ENCODE peak calls at places on chromosomes 3 and 15, in six cellular contexts. M, U, F, B, T and J are unnamed samples.

GRCh38 chr3:62882676-62883228 is 7.5 kb upstream of the CADPS start:
- DNase-seq in M (peak), U (peak), F (no peak), B (no peak), T (no peak), J (no peak)

GRCh38 chr3:131688370-131688769 is 185.6 kb upstream of the MRPL3 start:
- DNase-seq in M (no peak), U (peak), F (peak), B (no peak), T (no peak), J (peak)

GRCh38 chr15:69576035-69576526 is 123.5 kb downstream of the RPLP1 start:
- DNase-seq in M (peak), U (peak), F (peak), B (peak), T (peak), J (peak)

GRCh38 chr3:39147711-39148115 is 5.7 kb downstream of the CSRNP1 start:
- DNase-seq in M (peak), U (peak), F (no peak), B (peak), T (peak), J (peak)

GRCh38 chr15:39944711-39945110 is 10.8 kb downstream of the EIF2AK4 start:
- DNase-seq in M (peak), U (peak), F (no peak), B (no peak), T (no peak), J (no peak)

GRCh38 chr3:31077021-31077601 is 182.7 kb upstream of the GADL1 start:
- DNase-seq in M (peak), U (peak), F (peak), B (no peak), T (no peak), J (peak)

GRCh38 chr3:69535613-69536012 is 149.7 kb upstream of the FRMD4B start:
- DNase-seq in M (no peak), U (no peak), F (no peak), B (no peak), T (no peak), J (no peak)

GRCh38 chr3:69099576-69099975 is 14.8 kb downstream of the ARL6IP5 start:
- DNase-seq in M (no peak), U (no peak), F (no peak), B (no peak), T (no peak), J (no peak)

GRCh38 chr3:197426161-197426566 is 127.8 kb upstream of the DLG1 start:
- DNase-seq in M (no peak), U (no peak), F (no peak), B (no peak), T (no peak), J (peak)

DNA sequence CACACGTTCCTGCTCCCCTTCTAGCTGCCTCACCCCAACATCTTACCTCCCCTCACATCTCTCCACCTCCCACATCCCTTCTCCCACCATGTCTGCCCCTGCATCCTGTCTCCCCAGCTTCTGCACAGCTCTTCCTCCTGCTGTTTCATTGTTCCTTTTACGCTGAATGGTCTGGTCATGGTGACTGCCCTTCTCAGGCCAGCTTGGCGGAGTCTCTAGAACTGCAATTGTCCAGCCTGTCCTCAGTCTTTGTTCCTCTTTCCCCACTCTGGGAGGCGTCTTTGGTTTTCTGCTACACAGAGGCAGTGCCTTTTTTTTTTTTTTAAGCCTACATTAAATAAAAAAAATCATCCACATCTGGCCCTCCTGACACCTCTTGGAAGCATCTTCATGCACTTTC is 49.1 kb upstream of the SEC22A start:
- DNase-seq in M (no peak), U (no peak), F (no peak), B (no peak), T (no peak), J (no peak)
- TF ChIP-seq EZH2 in M (no peak), U (no peak), F (no peak), B (no peak), T (no peak), J (no peak)

DNA sequence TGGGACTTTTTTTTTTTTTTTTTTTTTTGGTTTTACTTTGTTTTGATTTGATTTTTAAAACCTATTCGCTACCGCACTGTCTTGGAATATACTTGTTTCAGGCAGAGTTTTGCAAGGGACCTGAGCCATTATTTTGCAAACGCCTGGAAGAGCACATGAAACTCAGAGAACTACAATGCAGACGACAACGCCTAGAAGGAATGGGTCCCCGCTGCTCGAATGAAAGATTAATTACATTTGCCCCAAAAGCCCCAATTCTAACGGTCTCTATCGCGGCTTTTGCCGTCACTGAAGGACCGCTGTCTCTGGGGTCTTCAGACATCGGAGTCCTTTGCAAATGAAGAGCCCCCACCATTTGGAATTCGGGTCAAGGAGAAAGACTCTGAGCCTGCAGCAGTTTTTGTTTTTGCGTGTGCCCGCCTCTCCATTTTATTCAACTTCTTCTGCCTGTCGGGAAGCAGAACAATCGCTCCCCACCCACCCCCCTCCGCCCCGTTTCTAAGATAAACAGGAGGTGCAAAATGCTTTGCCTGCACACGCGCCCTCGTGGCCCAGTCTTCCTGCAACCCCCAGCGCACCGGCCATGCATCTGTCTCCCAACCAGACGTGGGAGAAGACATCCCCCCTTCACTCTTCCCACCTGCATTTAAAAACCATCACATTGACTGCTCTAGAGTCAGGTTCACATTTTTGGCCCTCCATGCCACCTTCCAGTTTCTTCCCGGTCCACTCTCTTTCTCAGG is 13.5 kb downstream of the SOX2 start:
- DNase-seq in M (no peak), U (no peak), F (no peak), B (no peak), T (no peak), J (no peak)
- TF ChIP-seq EZH2 in M (peak), U (no peak), F (peak), B (no peak), T (peak), J (no peak)

DNA sequence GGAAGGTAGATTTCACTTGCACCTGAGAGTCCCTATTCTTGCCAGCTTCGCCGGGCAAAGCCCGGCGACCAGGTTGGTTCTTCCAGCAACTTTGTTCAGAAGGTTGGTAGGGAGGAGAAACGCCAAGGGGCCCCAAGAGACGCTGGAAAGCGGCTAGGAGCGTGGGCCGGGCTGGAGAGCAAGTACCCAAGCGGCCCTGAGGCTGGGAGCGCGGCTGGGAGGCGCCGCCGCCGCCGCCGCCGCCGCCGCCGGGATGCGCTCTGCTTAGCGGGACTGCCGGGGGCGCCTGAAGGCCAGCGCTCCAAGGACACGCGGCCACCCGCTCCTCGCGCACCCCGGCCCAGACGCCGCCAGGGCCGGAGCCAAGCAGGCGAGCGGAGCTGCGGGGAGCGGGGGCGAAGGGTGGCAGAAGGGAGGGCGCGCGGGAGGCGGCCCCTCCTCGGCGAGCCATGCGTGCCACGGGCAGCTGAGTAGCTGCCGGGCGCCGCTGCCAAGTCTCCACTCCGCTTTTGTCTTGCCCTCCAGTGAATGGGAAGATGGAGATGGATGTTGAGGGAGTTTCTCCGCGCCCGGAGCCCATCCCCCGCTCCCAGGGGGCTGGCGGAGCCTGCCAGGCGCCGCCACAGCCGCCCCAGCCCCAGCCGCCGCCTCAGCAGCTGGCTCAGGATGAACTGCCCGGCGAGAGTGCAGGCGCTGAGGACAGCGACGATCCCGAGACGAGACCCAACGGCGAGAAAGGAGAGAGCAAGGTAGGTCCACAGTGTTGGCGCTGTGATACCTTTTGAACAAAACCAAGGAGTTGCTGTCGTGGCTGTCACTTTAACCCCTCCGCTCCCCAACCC is 227.3 kb upstream of the AZI2 start:
- DNase-seq in M (no peak), U (peak), F (peak), B (no peak), T (peak), J (no peak)
- TF ChIP-seq EZH2 in M (no peak), U (no peak), F (no peak), B (no peak), T (no peak), J (peak)

GRCh38 chr3:158094917-158095301 is 11.3 kb downstream of the SHOX2 start:
- DNase-seq in M (no peak), U (no peak), F (no peak), B (no peak), T (no peak), J (no peak)
- TF ChIP-seq EZH2 in M (no peak), U (no peak), F (peak), B (no peak), T (peak), J (no peak)

DNA sequence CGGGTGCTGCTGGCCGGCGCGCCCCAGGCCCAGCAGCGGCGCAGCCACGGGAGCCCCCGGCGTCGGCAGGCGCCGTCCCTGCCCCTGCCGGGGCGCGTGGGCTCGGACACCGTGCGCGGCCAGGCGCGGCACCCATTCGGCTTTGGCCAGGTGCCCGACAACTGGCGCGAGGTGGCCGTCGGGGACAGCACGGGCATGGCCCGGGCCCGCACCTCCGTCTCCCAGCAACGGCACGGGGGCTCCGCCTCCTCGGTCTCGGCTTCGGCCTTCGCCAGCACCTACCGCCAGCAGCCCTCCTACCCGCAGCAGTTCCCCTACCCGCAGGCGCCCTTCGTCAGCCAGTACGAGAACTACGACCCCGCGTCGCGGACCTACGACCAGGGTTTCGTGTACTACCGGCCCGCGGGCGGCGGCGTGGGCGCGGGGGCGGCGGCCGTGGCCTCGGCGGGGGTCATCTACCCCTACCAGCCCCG is 777 bp downstream of the LOXL1 start:
- DNase-seq in M (no peak), U (peak), F (no peak), B (no peak), T (peak), J (peak)
- TF ChIP-seq EZH2 in M (no peak), U (no peak), F (no peak), B (no peak), T (no peak), J (no peak)